ENCODE peak calls at places on chromosomes 12 and 14, in six cellular contexts. L is pancreas, U is PC-3, K is cardiac fibroblast, X is neural progenitor cell, A is astrocyte of the spinal cord. P is an unnamed sample.

GRCh38 chr12:25855716-25856115 is 102.8 kb upstream of the RASSF8 start:
- DNase-seq in L (no peak), U (no peak), K (peak), X (no peak), A (peak), P (peak)

GRCh38 chr12:9109213-9109522 is 6.6 kb downstream of the A2M start:
- DNase-seq in L (no peak), U (no peak), K (no peak), X (no peak), A (no peak), P (no peak)

GRCh38 chr12:100138048-100138907 is 4.4 kb downstream of the BLTP3B start:
- DNase-seq in L (no peak), U (peak), K (peak), X (no peak), A (peak), P (no peak)

GRCh38 chr12:9897524-9897923 is 16.2 kb downstream of the KLRF2 start:
- DNase-seq in L (no peak), U (no peak), K (no peak), X (no peak), A (no peak), P (no peak)

GRCh38 chr12:76012656-76013055 is 18.9 kb downstream of the PHLDA1 start:
- DNase-seq in L (no peak), U (no peak), K (no peak), X (no peak), A (no peak), P (no peak)

GRCh38 chr14:99879401-99880295 is 86.4 kb downstream of the EML1 start:
- DNase-seq in L (no peak), U (peak), K (peak), X (no peak), A (peak), P (peak)

GRCh38 chr12:53626702-53627169 is 554 bp upstream of the ATF7 start:
- DNase-seq in L (no peak), U (no peak), K (no peak), X (no peak), A (no peak), P (no peak)

GRCh38 chr12:38113991-38114390 is 202.6 kb upstream of the ALG10B start:
- DNase-seq in L (no peak), U (peak), K (no peak), X (no peak), A (no peak), P (no peak)

GRCh38 chr12:112524676-112525425 is 106.1 kb downstream of the PTPN11 start:
- DNase-seq in L (no peak), U (peak), K (peak), X (no peak), A (peak), P (no peak)

GRCh38 chr12:131222271-131223139 is 268.8 kb downstream of the ADGRD1 start:
- DNase-seq in L (no peak), U (no peak), K (no peak), X (peak), A (no peak), P (no peak)

GRCh38 chr12:70402597-70402996 is 36.5 kb downstream of the KCNMB4 start:
- DNase-seq in L (no peak), U (peak), K (no peak), X (no peak), A (no peak), P (no peak)

GRCh38 chr12:122848471-122849351 is 13.5 kb downstream of the HIP1R start:
- DNase-seq in L (no peak), U (no peak), K (no peak), X (no peak), A (no peak), P (no peak)

GRCh38 chr12:114812858-114813761 is 129.1 kb upstream of the TBX3 start:
- DNase-seq in L (no peak), U (peak), K (peak), X (peak), A (peak), P (no peak)

GRCh38 chr12:100555722-100556121 is 17.8 kb upstream of the GAS2L3 start:
- DNase-seq in L (no peak), U (no peak), K (peak), X (no peak), A (no peak), P (no peak)

GRCh38 chr12:4579305-4580097 is 17.5 kb downstream of the DYRK4 start:
- DNase-seq in L (no peak), U (peak), K (peak), X (peak), A (no peak), P (no peak)

GRCh38 chr14:60658909-60659585 is 9.8 kb upstream of the SIX1 start:
- DNase-seq in L (no peak), U (peak), K (peak), X (peak), A (no peak), P (peak)

GRCh38 chr12:132904718-132905328 is 17.4 kb upstream of the CHFR start:
- DNase-seq in L (peak), U (peak), K (peak), X (peak), A (peak), P (no peak)

GRCh38 chr14:44712095-44712822 is 205.2 kb upstream of the FSCB start:
- DNase-seq in L (no peak), U (no peak), K (no peak), X (peak), A (no peak), P (no peak)

GRCh38 chr12:5232291-5232690 is 188.6 kb downstream of the KCNA5 start:
- DNase-seq in L (no peak), U (no peak), K (no peak), X (no peak), A (no peak), P (no peak)

GRCh38 chr14:36718216-36718615 is 56.6 kb downstream of the PAX9 start:
- DNase-seq in L (no peak), U (peak), K (peak), X (no peak), A (no peak), P (no peak)

GRCh38 chr12:21797539-21797938 is 23.0 kb upstream of the KCNJ8 start:
- DNase-seq in L (no peak), U (no peak), K (no peak), X (no peak), A (no peak), P (no peak)

GRCh38 chr14:41899416-41899815 is 292.7 kb downstream of the LRFN5 start:
- DNase-seq in L (no peak), U (peak), K (no peak), X (no peak), A (peak), P (peak)

GRCh38 chr12:100229036-100229635 is 28.5 kb downstream of the ACTR6 start:
- DNase-seq in L (no peak), U (peak), K (peak), X (no peak), A (no peak), P (no peak)

GRCh38 chr14:49921401-49921800 is 28.5 kb downstream of the ARF6 start:
- DNase-seq in L (no peak), U (no peak), K (no peak), X (no peak), A (no peak), P (no peak)

GRCh38 chr14:65282909-65283253 is 129.6 kb upstream of the FUT8 start:
- DNase-seq in L (no peak), U (no peak), K (no peak), X (no peak), A (no peak), P (no peak)

GRCh38 chr14:65291561-65291960 is 121.0 kb upstream of the FUT8 start:
- DNase-seq in L (no peak), U (no peak), K (no peak), X (no peak), A (no peak), P (no peak)

GRCh38 chr14:65290830-65291229 is 121.7 kb upstream of the FUT8 start:
- DNase-seq in L (no peak), U (peak), K (peak), X (no peak), A (peak), P (peak)

GRCh38 chr14:65286443-65286842 is 126.1 kb upstream of the FUT8 start:
- DNase-seq in L (no peak), U (peak), K (no peak), X (no peak), A (no peak), P (no peak)

GRCh38 chr14:65287264-65288131 is 125.0 kb upstream of the FUT8 start:
- DNase-seq in L (no peak), U (no peak), K (no peak), X (no peak), A (no peak), P (no peak)
- H3K4me3 ChIP-seq in L (no peak), U (no peak), K (no peak), X (no peak), A (no peak), P (no peak)

GRCh38 chr14:77455966-77456640 is 1.3 kb downstream of the VIPAS39 start:
- DNase-seq in L (no peak), U (no peak), K (no peak), X (no peak), A (no peak), P (no peak)
- H3K4me3 ChIP-seq in L (peak), U (peak), K (peak), X (peak), A (no peak), P (no peak)

DNA sequence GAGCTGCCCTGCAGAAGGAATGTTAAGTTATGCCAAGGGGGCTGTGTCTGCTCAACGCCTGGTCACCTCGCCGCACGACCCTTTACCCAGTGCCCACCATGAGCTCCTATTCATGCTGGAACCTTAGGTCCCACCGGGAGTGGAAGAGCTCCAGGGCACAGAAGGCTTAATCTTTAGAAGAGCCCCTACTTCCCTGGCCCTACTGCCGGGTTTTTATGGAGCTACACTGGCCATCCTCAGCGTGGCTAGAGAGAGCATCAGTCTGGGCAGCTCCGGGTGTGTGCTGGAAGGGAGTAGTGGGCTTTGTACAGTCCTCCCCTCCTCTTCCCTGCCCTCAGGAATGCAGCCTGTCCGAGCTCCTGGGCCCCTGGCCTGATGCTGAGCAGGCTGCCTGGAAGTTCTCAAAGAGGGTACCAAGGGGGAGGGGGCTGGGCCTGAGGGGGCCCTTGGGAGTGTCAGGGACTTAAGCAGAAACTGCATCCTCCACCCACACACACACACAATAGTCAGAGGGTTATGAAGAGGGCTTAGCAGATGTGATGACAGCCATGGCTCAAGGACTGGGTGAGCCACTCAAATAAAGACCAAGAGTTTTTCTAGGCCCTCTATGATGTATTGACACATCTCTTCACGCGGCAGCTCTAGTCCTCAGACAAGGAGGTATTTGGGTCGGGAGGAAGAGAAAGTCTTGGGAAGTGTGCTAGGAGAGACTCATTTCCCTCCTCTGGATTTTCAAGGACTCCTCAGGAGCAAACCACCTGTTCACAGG is 16.4 kb upstream of the FIGNL2 start:
- DNase-seq in L (no peak), U (no peak), K (no peak), X (peak), A (no peak), P (no peak)
- H3K4me3 ChIP-seq in L (no peak), U (no peak), K (no peak), X (peak), A (peak), P (no peak)

GRCh38 chr14:104932676-104933631 is 8.3 kb downstream of the PLD4 start:
- DNase-seq in L (peak), U (peak), K (peak), X (peak), A (peak), P (peak)
- H3K4me3 ChIP-seq in L (peak), U (peak), K (peak), X (peak), A (peak), P (peak)

DNA sequence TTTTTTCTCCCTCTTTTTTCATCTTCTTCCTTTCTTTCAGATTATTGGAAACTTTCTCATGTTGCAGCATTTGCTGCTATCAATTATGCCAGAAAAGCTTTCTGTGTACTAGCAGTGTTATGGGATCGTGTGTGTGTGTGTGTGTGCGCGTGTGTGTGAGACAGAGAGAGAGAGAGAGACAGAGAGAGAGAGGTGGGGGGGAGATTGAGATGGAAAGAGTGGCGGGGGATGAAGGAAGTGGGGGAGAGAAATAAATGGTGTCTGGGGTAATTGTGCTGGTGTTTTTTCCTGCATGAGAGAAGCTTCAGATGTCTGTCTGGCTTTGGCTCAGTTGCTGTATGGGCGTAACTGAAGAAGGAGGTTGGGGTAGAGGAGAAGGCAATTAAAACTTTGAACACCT is 268.9 kb downstream of the RAD51B start:
- DNase-seq in L (no peak), U (no peak), K (peak), X (peak), A (peak), P (peak)
- H3K4me3 ChIP-seq in L (no peak), U (no peak), K (no peak), X (no peak), A (no peak), P (no peak)

GRCh38 chr12:7145671-7146070 is 15.5 kb downstream of the CLSTN3 start:
- DNase-seq in L (no peak), U (no peak), K (no peak), X (no peak), A (no peak), P (no peak)

GRCh38 chr12:7143564-7143963 is 13.4 kb downstream of the CLSTN3 start:
- DNase-seq in L (no peak), U (no peak), K (no peak), X (no peak), A (no peak), P (no peak)

GRCh38 chr12:7142809-7143465 is 12.8 kb downstream of the CLSTN3 start:
- DNase-seq in L (no peak), U (no peak), K (no peak), X (no peak), A (no peak), P (no peak)

GRCh38 chr12:7146228-7146627 is 16.1 kb downstream of the CLSTN3 start:
- DNase-seq in L (peak), U (no peak), K (no peak), X (no peak), A (no peak), P (no peak)

GRCh38 chr12:7144414-7145120 is 14.4 kb downstream of the CLSTN3 start:
- DNase-seq in L (no peak), U (peak), K (peak), X (peak), A (peak), P (no peak)
- H3K4me3 ChIP-seq in L (no peak), U (no peak), K (no peak), X (no peak), A (no peak), P (no peak)

P was measured in skeletal muscle cell.